ENCODE peak calls at places on chromosomes 12 and 14, in seven cellular contexts. Y, C, T, O, W, U and N are unnamed samples.

GRCh38 chr14:30656190-30656632 is 34.1 kb downstream of the SCFD1 start:
- DNase-seq in W (peak; percentile 26), T (peak; percentile 32), Y (no peak), U (peak; percentile 41), C (peak; percentile 54), O (peak; percentile 17), N (no peak)

GRCh38 chr12:56080556-56081138 is 682 bp downstream of the ERBB3 start:
- DNase-seq in U (peak; percentile 6), O (no peak), W (no peak), T (no peak), C (no peak), Y (no peak), N (no peak)

GRCh38 chr14:27917896-27918295 is 848.7 kb upstream of the FOXG1 start:
- DNase-seq in O (no peak), W (no peak), T (no peak), U (no peak), Y (no peak), C (no peak), N (no peak)

GRCh38 chr12:109606261-109607028 is 32.9 kb downstream of the MVK start:
- DNase-seq in Y (no peak), U (no peak), W (no peak), T (no peak), C (no peak), O (peak; percentile 95), N (no peak)

GRCh38 chr12:121797937-121798801 is 4.7 kb upstream of the RHOF start:
- DNase-seq in T (peak; percentile 42), W (peak; percentile 76), C (no peak), Y (no peak), U (no peak), O (no peak), N (peak; percentile 74)

GRCh38 chr12:119134673-119135072 is 44.1 kb upstream of the HSPB8 start:
- DNase-seq in W (no peak), T (no peak), U (no peak), Y (no peak), O (no peak), C (no peak), N (no peak)

GRCh38 chr12:59651230-59651920 is 55.5 kb downstream of the SLC16A7 start:
- DNase-seq in W (peak; percentile 73), Y (no peak), O (no peak), U (no peak), C (no peak), T (peak; percentile 42), N (no peak)

GRCh38 chr14:102375126-102375525 is 12.4 kb downstream of the TECPR2 start:
- DNase-seq in O (no peak), C (peak; percentile 14), W (no peak), U (no peak), Y (no peak), T (no peak), N (no peak)

GRCh38 chr12:111842556-111843396 is 748 bp downstream of the MAPKAPK5 start:
- DNase-seq in O (no peak), C (peak; percentile 54), T (peak; percentile 21), Y (no peak), W (peak; percentile 27), U (peak; percentile 19), N (no peak)

GRCh38 chr12:104929926-104930325 is 28.2 kb downstream of the SLC41A2 start:
- DNase-seq in C (no peak), U (no peak), T (peak; percentile 47), W (peak; percentile 24), Y (no peak), O (no peak), N (no peak)

GRCh38 chr12:25197608-25198007 is 2.6 kb downstream of the ETFRF1 start:
- DNase-seq in C (peak; percentile 54), T (no peak), U (no peak), W (no peak), O (no peak), Y (no peak), N (no peak)

GRCh38 chr14:41389355-41389754 is 217.3 kb upstream of the LRFN5 start:
- DNase-seq in C (no peak), T (no peak), Y (no peak), U (no peak), W (no peak), O (no peak), N (no peak)

GRCh38 chr14:58746261-58746660 is 108.5 kb downstream of the DACT1 start:
- DNase-seq in W (peak; percentile 93), O (no peak), U (no peak), Y (no peak), C (no peak), T (peak; percentile 87), N (no peak)

GRCh38 chr14:91315844-91316267 is 71.4 kb upstream of the GPR68 start:
- DNase-seq in C (peak; percentile 93), O (no peak), Y (peak; percentile 78), T (no peak), U (no peak), W (peak; percentile 17), N (no peak)

GRCh38 chr12:108255203-108255602 is 83.9 kb downstream of the CMKLR1 start:
- DNase-seq in T (no peak), O (no peak), U (no peak), W (no peak), C (no peak), Y (no peak), N (no peak)

GRCh38 chr14:89201645-89202044 is 215.4 kb downstream of the FOXN3 start:
- DNase-seq in T (no peak), Y (no peak), C (peak; percentile 56), W (peak; percentile 9), O (no peak), U (no peak), N (no peak)

GRCh38 chr14:88553886-88554457 is 835 bp downstream of the PTPN21 start:
- DNase-seq in T (peak; percentile 17), C (no peak), Y (no peak), W (peak; percentile 12), O (no peak), U (no peak), N (no peak)

GRCh38 chr12:130577348-130577747 is 138.8 kb downstream of the RIMBP2 start:
- DNase-seq in U (no peak), T (no peak), O (no peak), C (no peak), W (no peak), Y (no peak), N (no peak)

GRCh38 chr14:89504602-89505320 is 87.7 kb upstream of the FOXN3 start:
- DNase-seq in C (peak; percentile 84), T (peak; percentile 83), W (peak; percentile 77), O (no peak), Y (no peak), U (no peak), N (no peak)

GRCh38 chr12:97075583-97076268 is 168.7 kb downstream of the NEDD1 start:
- DNase-seq in C (no peak), W (peak; percentile 16), Y (no peak), U (no peak), O (peak; percentile 23), T (peak; percentile 1), N (no peak)

GRCh38 chr12:107200394-107200793 is 107.0 kb upstream of the CRY1 start:
- DNase-seq in W (peak; percentile 87), T (peak; percentile 74), Y (no peak), O (no peak), C (no peak), U (no peak), N (no peak)

GRCh38 chr12:60335765-60336164 is 739.9 kb downstream of the SLC16A7 start:
- DNase-seq in T (peak; percentile 71), Y (no peak), O (no peak), W (peak; percentile 50), U (no peak), C (no peak), N (no peak)

GRCh38 chr12:62537544-62537943 is 70.9 kb downstream of the MON2 start:
- DNase-seq in C (peak; percentile 13), U (no peak), W (peak; percentile 57), T (peak; percentile 74), O (no peak), Y (no peak), N (no peak)

GRCh38 chr12:124086299-124086898 is 113.4 kb downstream of the ZNF664 start:
- DNase-seq in C (no peak), T (no peak), O (no peak), W (no peak), U (no peak), Y (no peak), N (no peak)

GRCh38 chr14:30681752-30682355 is 59.7 kb downstream of the SCFD1 start:
- DNase-seq in Y (no peak), U (peak; percentile 9), W (peak; percentile 3), T (no peak), C (peak; percentile 25), O (no peak), N (no peak)